ENCODE peak calls at places on chromosomes 12 and 14, in four cellular contexts. W, R, S and P are unnamed samples.

GRCh38 chr12:45727994-45728624 is 1.4 kb upstream of the ARID2 start:
- DNase-seq in W (no peak), R (no peak), S (peak), P (no peak)

GRCh38 chr12:48907243-48907642 is 18.0 kb downstream of the FKBP11 start:
- DNase-seq in W (no peak), R (no peak), S (no peak), P (no peak)

GRCh38 chr14:39050389-39050788 is 52.6 kb downstream of the SEC23A start:
- DNase-seq in W (no peak), R (no peak), S (peak), P (no peak)

GRCh38 chr12:72677187-72677586 is 405.0 kb downstream of the TRHDE start:
- DNase-seq in W (no peak), R (no peak), S (no peak), P (no peak)

GRCh38 chr14:23307687-23308644 is 1.3 kb downstream of the BCL2L2 start:
- DNase-seq in W (no peak), R (no peak), S (no peak), P (no peak)

GRCh38 chr14:104313674-104314073 is 175.3 kb downstream of the KIF26A start:
- DNase-seq in W (no peak), R (no peak), S (no peak), P (no peak)

GRCh38 chr14:32319368-32320049 is 9.6 kb upstream of the AKAP6 start:
- DNase-seq in W (no peak), R (no peak), S (no peak), P (no peak)

GRCh38 chr12:52821826-52822660 is 8.1 kb upstream of the KRT4 start:
- DNase-seq in W (no peak), R (no peak), S (no peak), P (no peak)

GRCh38 chr14:58747181-58747580 is 109.4 kb downstream of the DACT1 start:
- DNase-seq in W (no peak), R (no peak), S (no peak), P (peak)

GRCh38 chr12:21971344-21971743 is 30.1 kb upstream of the ABCC9 start:
- DNase-seq in W (no peak), R (no peak), S (no peak), P (no peak)

GRCh38 chr12:52090291-52090690 is 10.8 kb downstream of the SMIM41 start:
- DNase-seq in W (no peak), R (no peak), S (peak), P (no peak)

GRCh38 chr12:94266796-94267529 is 118.6 kb downstream of the PLXNC1 start:
- DNase-seq in W (no peak), R (no peak), S (no peak), P (no peak)

GRCh38 chr14:46580941-46581671 is 70.5 kb downstream of the RPL10L start:
- DNase-seq in W (no peak), R (no peak), S (peak), P (no peak)

GRCh38 chr14:72169521-72169920 is 237.3 kb downstream of the RGS6 start:
- DNase-seq in W (peak), R (no peak), S (no peak), P (no peak)

GRCh38 chr12:108750471-108751402 is 19.4 kb upstream of the CORO1C start:
- DNase-seq in W (no peak), R (no peak), S (no peak), P (no peak)

GRCh38 chr12:58920956-58921861 is 905 bp upstream of the LRIG3 start:
- DNase-seq in W (no peak), R (no peak), S (peak), P (no peak)

GRCh38 chr14:75675265-75675960 is 14.4 kb downstream of the TTLL5 start:
- DNase-seq in W (no peak), R (no peak), S (no peak), P (no peak)

GRCh38 chr12:44053550-44054243 is 217.8 kb downstream of the TMEM117 start:
- DNase-seq in W (no peak), R (no peak), S (no peak), P (no peak)

GRCh38 chr12:119613319-119613936 is 19.9 kb downstream of the TMEM233 start:
- DNase-seq in W (no peak), R (peak), S (no peak), P (peak)

GRCh38 chr14:50542941-50543418 is 10.6 kb upstream of the MAP4K5 start:
- DNase-seq in W (peak), R (no peak), S (peak), P (no peak)

GRCh38 chr12:1591029-1591428 is 3.4 kb downstream of the FBXL14 start:
- DNase-seq in W (peak), R (no peak), S (no peak), P (no peak)

GRCh38 chr12:1594045-1594294 is 411 bp downstream of the FBXL14 start:
- DNase-seq in W (peak), R (no peak), S (peak), P (peak)

GRCh38 chr12:1593232-1594044 is 943 bp downstream of the FBXL14 start:
- DNase-seq in W (no peak), R (no peak), S (peak), P (no peak)

GRCh38 chr12:1591543-1591942 is 2.8 kb downstream of the FBXL14 start:
- DNase-seq in W (no peak), R (no peak), S (no peak), P (no peak)

DNA sequence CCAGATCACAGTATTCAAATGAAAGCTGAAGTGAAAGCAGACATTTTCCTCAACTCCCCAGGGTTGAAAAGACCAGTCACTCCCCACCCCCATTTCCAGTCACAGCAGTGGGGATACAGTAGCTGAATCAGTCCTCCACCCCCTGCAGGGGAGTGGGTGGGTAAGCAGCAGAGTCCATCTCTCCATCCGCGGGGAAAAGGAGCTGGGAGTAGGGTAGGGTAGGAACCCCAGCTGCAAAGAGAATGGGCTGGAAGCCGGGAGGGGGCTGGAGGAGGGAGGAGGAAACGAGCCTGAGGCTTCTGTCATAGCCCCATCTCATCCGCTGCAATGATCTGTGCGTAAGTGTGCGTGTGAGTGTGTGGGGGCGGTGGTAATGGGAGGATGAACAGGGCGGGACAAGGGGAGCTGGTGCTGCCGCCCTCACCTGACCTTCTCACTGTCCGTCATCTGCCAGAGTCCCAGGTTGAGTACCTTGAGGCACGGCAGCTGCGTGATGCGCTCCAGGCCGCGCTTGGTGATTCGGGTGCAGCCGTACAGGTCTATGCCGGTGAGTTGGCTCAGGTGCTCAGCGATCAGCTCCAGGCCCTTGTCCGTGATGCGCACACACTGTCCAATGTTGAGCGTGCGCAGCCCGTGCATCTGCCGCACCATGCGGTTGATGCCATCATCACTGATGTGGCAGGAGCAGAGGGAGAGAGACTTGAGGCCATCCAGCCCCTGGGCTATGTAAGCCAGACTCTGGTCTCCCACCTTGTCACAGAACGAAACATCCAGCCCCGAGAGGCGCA is 1.7 kb downstream of the FBXL14 start:
- DNase-seq in W (peak), R (no peak), S (peak), P (no peak)
- TF ChIP-seq CTCF in W (no peak), R (no peak), S (no peak), P (no peak)

DNA sequence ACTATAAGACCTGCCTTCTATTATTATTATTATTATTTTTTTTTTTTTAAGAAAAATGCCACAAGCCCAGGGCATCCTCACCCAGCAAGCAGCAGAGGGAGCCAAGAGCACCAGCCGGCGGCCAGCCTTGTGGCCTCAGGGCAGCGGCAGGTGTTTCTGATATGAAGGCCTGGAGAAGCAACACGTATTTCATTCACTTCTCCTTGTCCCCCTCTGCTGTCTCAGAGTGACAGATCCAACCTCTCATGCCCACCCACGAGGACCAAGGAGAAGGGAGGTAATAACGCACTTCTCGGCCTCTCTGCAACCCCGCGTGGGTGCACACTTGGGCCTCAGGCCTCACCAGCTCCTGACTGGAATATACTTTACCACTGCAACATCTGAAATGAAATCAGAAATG is 25.4 kb downstream of the CDC42BPB start:
- DNase-seq in W (no peak), R (no peak), S (no peak), P (no peak)
- TF ChIP-seq CTCF in W (peak), R (no peak), S (no peak), P (no peak)

DNA sequence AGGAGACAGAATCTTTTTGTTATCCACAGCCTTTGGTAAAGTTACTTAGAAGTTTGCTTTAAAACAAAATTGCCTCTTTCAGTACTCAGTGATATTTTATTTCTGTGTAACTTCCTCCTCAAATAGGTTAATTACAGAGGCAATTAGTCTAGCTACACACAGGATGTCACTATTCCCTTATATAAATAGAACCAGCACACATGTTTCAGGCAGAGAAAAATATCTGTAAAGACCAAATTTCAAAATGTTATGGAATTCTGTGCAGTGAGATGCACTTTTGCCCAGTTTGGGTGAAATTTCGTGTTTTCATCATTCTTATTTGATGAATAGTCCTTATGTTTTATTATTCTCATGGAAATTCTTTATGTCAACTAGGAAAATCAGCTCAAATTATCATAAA is 410.6 kb upstream of the SOX5 start:
- DNase-seq in W (no peak), R (no peak), S (no peak), P (no peak)
- TF ChIP-seq CTCF in W (no peak), R (no peak), S (no peak), P (no peak)

DNA sequence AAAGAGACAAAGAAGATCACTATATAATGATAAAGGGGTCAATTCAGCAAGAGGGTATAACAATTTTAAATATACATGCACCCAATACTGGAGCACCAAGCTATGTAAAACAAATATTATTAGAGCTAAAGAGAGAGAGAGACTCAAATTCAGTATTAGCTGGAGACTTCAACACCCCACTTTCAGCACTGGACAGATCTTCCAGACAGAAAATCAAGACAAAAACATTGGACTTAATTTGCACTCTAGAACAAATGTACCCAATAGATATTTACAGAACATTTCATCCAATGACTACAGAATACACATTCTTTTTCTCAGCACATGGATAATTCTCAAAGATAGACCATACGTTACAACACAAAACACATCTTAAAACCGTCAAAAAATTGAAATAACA is 81.0 kb downstream of the KLHL28 start:
- DNase-seq in W (no peak), R (no peak), S (no peak), P (no peak)
- TF ChIP-seq CTCF in W (no peak), R (no peak), S (no peak), P (no peak)

GRCh38 chr12:95859947-95860850 is 1.4 kb downstream of the SNRPF start:
- DNase-seq in W (no peak), R (no peak), S (no peak), P (no peak)

GRCh38 chr12:95857799-95858198 is 953 bp upstream of the SNRPF start:
- DNase-seq in W (no peak), R (no peak), S (no peak), P (no peak)

GRCh38 chr12:95857151-95857550 is 1.6 kb upstream of the SNRPF start:
- DNase-seq in W (no peak), R (no peak), S (no peak), P (no peak)

GRCh38 chr12:95859344-95859816 is 628 bp downstream of the SNRPF start:
- DNase-seq in W (peak), R (no peak), S (peak), P (no peak)

DNA sequence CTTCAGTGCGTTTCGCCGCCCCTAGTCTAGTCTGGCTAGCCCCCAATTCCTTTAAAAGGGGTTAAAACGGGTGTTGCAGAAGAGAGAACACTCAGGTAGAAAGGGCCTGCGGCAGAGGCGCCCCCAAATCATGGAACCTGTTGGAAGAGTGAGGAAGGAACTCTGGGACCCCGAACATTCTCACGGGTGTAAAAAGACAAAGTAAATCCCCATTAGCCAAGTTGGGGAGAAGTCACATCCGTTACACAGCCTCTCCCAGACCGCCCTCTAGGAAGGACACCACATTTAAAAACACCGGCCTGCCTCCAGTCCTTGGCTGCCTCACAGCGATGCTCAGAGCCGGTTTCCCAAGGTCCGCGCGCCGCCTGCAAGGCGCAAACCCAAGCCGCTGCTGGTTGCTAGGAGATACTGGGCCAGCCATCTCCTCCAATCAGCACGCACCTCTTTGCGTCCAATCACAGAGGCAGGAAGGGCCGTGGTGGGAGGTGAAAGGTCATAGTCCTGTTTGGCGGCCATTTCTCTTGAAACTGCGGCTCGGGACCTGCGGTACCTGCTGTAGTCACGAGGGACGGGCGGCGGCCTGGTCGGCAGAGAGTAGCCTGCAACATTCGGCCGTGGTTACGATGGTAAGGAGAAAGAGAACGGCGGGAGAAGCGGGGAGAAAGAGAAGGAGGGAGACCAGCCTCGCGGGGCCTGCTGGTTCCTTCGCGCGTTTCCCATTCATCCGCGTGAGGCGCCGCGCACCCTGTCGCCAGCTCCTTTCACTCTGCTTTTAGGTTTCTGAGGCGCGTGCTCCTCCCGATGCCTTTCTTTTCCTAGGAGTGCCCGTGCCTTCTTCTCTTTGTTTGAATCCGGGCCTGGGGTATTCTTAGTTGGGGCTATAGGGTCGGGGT is at the start of gene SNRPF:
- DNase-seq in W (peak), R (peak), S (peak), P (peak)
- TF ChIP-seq CTCF in W (no peak), R (peak), S (no peak), P (peak)